ENCODE peak calls at places on chromosomes 5 and 9, in six cellular contexts. Z is OCI-LY7; W is A549; B is endodermal cell; I is effector memory CD4-positive, alpha-beta T cell; S is PC-3. L is an unnamed sample.

GRCh38 chr5:151597749-151598148 is 6.6 kb upstream of the FAT2 start:
- DNase-seq in W (no peak), Z (no peak), S (no peak), I (no peak), B (peak; percentile 73), L (no peak)

GRCh38 chr5:174271316-174271715 is 225.8 kb downstream of the NSG2 start:
- DNase-seq in S (no peak), I (no peak), B (no peak), W (no peak), Z (no peak), L (no peak)

GRCh38 chr5:78597858-78598415 is 50.6 kb downstream of the LHFPL2 start:
- DNase-seq in I (no peak), S (peak; percentile 71), Z (no peak), B (no peak), W (no peak), L (no peak)

GRCh38 chr5:132474881-132475511 is 15.6 kb downstream of the IRF1 start:
- DNase-seq in W (no peak), I (no peak), B (peak; percentile 70), Z (no peak), S (no peak), L (no peak)

GRCh38 chr9:14025741-14026140 is 288.2 kb downstream of the NFIB start:
- DNase-seq in B (no peak), I (no peak), W (no peak), S (no peak), Z (no peak), L (no peak)

GRCh38 chr9:117825609-117826347 is 121.6 kb downstream of the TLR4 start:
- DNase-seq in Z (no peak), I (peak; percentile 8), B (no peak), S (no peak), W (no peak), L (no peak)

GRCh38 chr5:177598477-177598876 is 1.5 kb upstream of the B4GALT7 start:
- DNase-seq in B (no peak), S (no peak), Z (no peak), W (no peak), I (no peak), L (no peak)

GRCh38 chr5:168771698-168772097 is 192.5 kb upstream of the PANK3 start:
- DNase-seq in S (no peak), I (no peak), B (no peak), W (no peak), Z (no peak), L (no peak)

GRCh38 chr5:132059696-132060500 is 557 bp upstream of the IL3 start:
- DNase-seq in S (no peak), Z (no peak), B (peak; percentile 35), W (no peak), I (no peak), L (no peak)

GRCh38 chr5:22238047-22238446 is 615.1 kb downstream of the CDH12 start:
- DNase-seq in W (no peak), B (no peak), S (peak; percentile 12), Z (no peak), I (no peak), L (no peak)

GRCh38 chr5:172550096-172550765 is 90.8 kb upstream of the NEURL1B start:
- DNase-seq in Z (no peak), S (no peak), W (no peak), B (peak; percentile 42), I (no peak), L (peak; percentile 71)

GRCh38 chr9:123349691-123350480 is 6.1 kb upstream of the CRB2 start:
- DNase-seq in W (peak; percentile 52), Z (peak; percentile 83), S (peak; percentile 69), B (peak; percentile 90), I (peak; percentile 29), L (no peak)

DNA sequence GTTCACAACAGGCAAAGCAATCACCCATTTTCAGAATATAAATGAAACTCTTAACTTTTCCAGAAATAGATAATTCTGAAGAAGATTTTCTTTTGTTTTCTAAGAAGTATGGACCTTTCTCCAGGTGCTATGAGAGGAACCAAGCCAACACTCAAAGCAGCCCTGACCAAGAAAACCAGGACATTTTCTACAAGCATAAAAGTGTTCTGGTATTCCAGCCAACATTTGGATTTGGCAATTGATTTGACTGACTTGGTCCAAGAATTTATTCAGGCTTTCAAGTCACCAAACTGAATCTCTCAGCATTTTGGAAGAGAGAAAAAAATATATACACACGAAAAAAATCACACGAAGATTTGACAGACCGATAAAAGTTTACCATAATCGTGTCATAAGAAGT is 170.4 kb upstream of the CD180 start:
- DNase-seq in I (no peak), B (no peak), Z (no peak), W (no peak), S (no peak), L (no peak)
- H3K27ac ChIP-seq in I (no peak overlapping the region), B (no peak overlapping the region), Z (no peak overlapping the region), W (no peak overlapping the region), S (no peak overlapping the region), L (no peak overlapping the region)

GRCh38 chr5:160439205-160439600 is 17.5 kb downstream of the PTTG1 start:
- DNase-seq in Z (peak; percentile 83), W (peak; percentile 74), S (peak; percentile 91), B (peak; percentile 97), I (peak; percentile 75), L (peak; percentile 94)

GRCh38 chr5:160444407-160444806 is 22.8 kb downstream of the PTTG1 start:
- DNase-seq in B (no peak), W (no peak), S (no peak), I (no peak), Z (no peak), L (no peak)

GRCh38 chr5:160441352-160441781 is 19.7 kb downstream of the PTTG1 start:
- DNase-seq in Z (no peak), W (no peak), B (no peak), I (no peak), S (no peak), L (no peak)

GRCh38 chr5:160445132-160445531 is 23.5 kb downstream of the PTTG1 start:
- DNase-seq in I (no peak), B (no peak), Z (no peak), W (no peak), S (no peak), L (no peak)

GRCh38 chr5:160442824-160443431 is 21.3 kb downstream of the PTTG1 start:
- DNase-seq in I (no peak), Z (no peak), W (no peak), B (no peak), S (no peak), L (no peak)
- H3K4me3 ChIP-seq in I (no peak overlapping the region), Z (no peak overlapping the region), W (no peak overlapping the region), B (no peak overlapping the region), S (no peak overlapping the region), L (no peak overlapping the region)

GRCh38 chr9:70475211-70475610 is 60.8 kb upstream of the KLF9 start:
- DNase-seq in W (no peak), S (no peak), B (no peak), Z (no peak), I (no peak), L (no peak)
- H3K27ac ChIP-seq in W (no peak overlapping the region), S (no peak overlapping the region), B (no peak overlapping the region), Z (no peak overlapping the region), I (no peak overlapping the region), L (peak overlapping the region; percentile 90)

GRCh38 chr9:92727716-92728700 is 36.6 kb downstream of the BICD2 start:
- DNase-seq in B (peak; percentile 31), S (no peak), W (no peak), Z (no peak), I (no peak), L (no peak)
- H3K4me3 ChIP-seq in B (no peak overlapping the region), S (no peak overlapping the region), W (no peak overlapping the region), Z (peak overlapping the region; percentile 63), I (no peak overlapping the region), L (no peak overlapping the region)

GRCh38 chr9:108743901-108744371 is 111.8 kb downstream of the ACTL7B start:
- DNase-seq in B (peak; percentile 52), W (peak; percentile 16), S (no peak), Z (no peak), I (no peak), L (no peak)

GRCh38 chr9:108746864-108747263 is 108.9 kb downstream of the ACTL7B start:
- DNase-seq in I (no peak), W (no peak), Z (no peak), S (peak; percentile 26), B (no peak), L (peak; percentile 51)

GRCh38 chr9:108743426-108743825 is 112.4 kb downstream of the ACTL7B start:
- DNase-seq in B (no peak), Z (no peak), S (no peak), W (no peak), I (no peak), L (no peak)

GRCh38 chr9:108748776-108749175 is 107.0 kb downstream of the ACTL7B start:
- DNase-seq in S (no peak), Z (no peak), I (no peak), W (no peak), B (no peak), L (no peak)

DNA sequence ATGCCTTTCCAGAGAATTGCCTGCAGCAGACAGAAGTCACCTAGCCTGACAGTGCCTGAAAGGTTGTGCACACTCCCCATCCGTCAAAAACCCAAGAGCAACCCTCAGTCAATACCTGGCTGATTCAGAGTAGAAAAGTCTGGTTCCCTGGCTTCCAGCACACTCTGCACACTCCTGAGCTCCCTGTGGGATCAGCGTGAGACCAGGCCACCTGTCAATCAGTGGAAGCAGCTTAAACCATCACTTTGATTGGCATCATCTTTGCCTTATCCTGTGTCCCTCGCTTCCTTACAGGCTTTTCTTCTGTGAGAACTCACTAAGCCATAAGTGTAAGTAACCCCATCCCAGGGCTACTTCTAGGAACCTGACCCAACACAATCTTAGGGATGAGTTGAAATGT is 109.8 kb downstream of the ACTL7B start:
- DNase-seq in Z (no peak), W (no peak), S (no peak), I (no peak), B (no peak), L (no peak)
- H3K27ac ChIP-seq in Z (no peak overlapping the region), W (no peak overlapping the region), S (no peak overlapping the region), I (no peak overlapping the region), B (no peak overlapping the region), L (no peak overlapping the region)

GRCh38 chr5:65625743-65626142 is 916 bp downstream of the SHLD3 start:
- DNase-seq in W (no peak), B (no peak), Z (no peak), I (no peak), S (no peak), L (no peak)

GRCh38 chr5:65630981-65631380 is 6.2 kb downstream of the SHLD3 start:
- DNase-seq in S (no peak), I (no peak), W (no peak), Z (no peak), B (no peak), L (no peak)
- H3K4me3 ChIP-seq in S (no peak overlapping the region), I (no peak overlapping the region), W (no peak overlapping the region), Z (no peak overlapping the region), B (no peak overlapping the region), L (no peak overlapping the region)

L was measured in right cardiac atrium.